ENCODE peak calls at places on chromosomes 2 and 18, in four cellular contexts. M, I, K and X are unnamed samples.

GRCh38 chr18:8615397-8616025 is 6.3 kb downstream of the RAB12 start:
- DNase-seq in M (peak), I (no peak), K (no peak), X (peak)

GRCh38 chr18:32441536-32441935 is 29.1 kb downstream of the GAREM1 start:
- DNase-seq in K (no peak), I (no peak), M (peak), X (no peak)

GRCh38 chr2:237154050-237154638 is 68.5 kb downstream of the COPS8 start:
- DNase-seq in I (peak), K (no peak), M (peak), X (no peak)

GRCh38 chr2:74458957-74459290 is 686 bp downstream of the WBP1 start:
- DNase-seq in K (no peak), M (no peak), I (no peak), X (no peak)

GRCh38 chr2:851078-851477 is 99.6 kb upstream of the SNTG2 start:
- DNase-seq in K (no peak), M (no peak), I (no peak), X (no peak)

GRCh38 chr18:23311346-23312103 is 141.6 kb upstream of the RIOK3 start:
- DNase-seq in K (no peak), M (peak), I (no peak), X (peak)

GRCh38 chr2:43328157-43328556 is 101.8 kb upstream of the ZFP36L2 start:
- DNase-seq in K (no peak), I (no peak), M (no peak), X (no peak)

GRCh38 chr2:102076512-102076911 is 66.0 kb upstream of the IL1R1 start:
- DNase-seq in M (no peak), I (no peak), K (no peak), X (no peak)

GRCh38 chr18:23352042-23352441 is 101.0 kb upstream of the RIOK3 start:
- DNase-seq in M (no peak), K (no peak), I (no peak), X (no peak)

GRCh38 chr18:75844102-75844604 is 416.6 kb upstream of the SMIM21 start:
- DNase-seq in I (peak), M (no peak), K (no peak), X (no peak)

GRCh38 chr2:193963472-193964119 is 1693.4 kb upstream of the SLC39A10 start:
- DNase-seq in K (no peak), M (peak), I (peak), X (no peak)

GRCh38 chr2:146985753-146986152 is 859.1 kb upstream of the ACVR2A start:
- DNase-seq in K (no peak), M (peak), I (no peak), X (no peak)

GRCh38 chr18:39939209-39939608 is 2015.8 kb upstream of the PIK3C3 start:
- DNase-seq in I (no peak), K (no peak), M (no peak), X (no peak)

GRCh38 chr2:197307933-197308521 is 2.6 kb downstream of the ANKRD44 start:
- DNase-seq in I (no peak), M (no peak), K (no peak), X (no peak)
- H3K4me3 ChIP-seq in I (no peak), M (no peak), K (no peak), X (no peak)

GRCh38 chr18:54616220-54616848 is 25.3 kb downstream of the DYNAP start:
- DNase-seq in M (no peak), I (peak), K (no peak), X (no peak)

GRCh38 chr18:54608008-54608642 is 17.1 kb downstream of the DYNAP start:
- DNase-seq in K (no peak), I (no peak), M (peak), X (no peak)

GRCh38 chr18:54612237-54612636 is 21.2 kb downstream of the DYNAP start:
- DNase-seq in I (no peak), M (peak), K (no peak), X (no peak)

GRCh38 chr18:54611819-54612218 is 20.8 kb downstream of the DYNAP start:
- DNase-seq in M (no peak), K (no peak), I (no peak), X (no peak)

GRCh38 chr18:54613174-54613573 is 22.1 kb downstream of the DYNAP start:
- DNase-seq in I (no peak), M (no peak), K (no peak), X (no peak)
- H3K4me3 ChIP-seq in I (no peak), M (no peak), K (no peak), X (no peak)

DNA sequence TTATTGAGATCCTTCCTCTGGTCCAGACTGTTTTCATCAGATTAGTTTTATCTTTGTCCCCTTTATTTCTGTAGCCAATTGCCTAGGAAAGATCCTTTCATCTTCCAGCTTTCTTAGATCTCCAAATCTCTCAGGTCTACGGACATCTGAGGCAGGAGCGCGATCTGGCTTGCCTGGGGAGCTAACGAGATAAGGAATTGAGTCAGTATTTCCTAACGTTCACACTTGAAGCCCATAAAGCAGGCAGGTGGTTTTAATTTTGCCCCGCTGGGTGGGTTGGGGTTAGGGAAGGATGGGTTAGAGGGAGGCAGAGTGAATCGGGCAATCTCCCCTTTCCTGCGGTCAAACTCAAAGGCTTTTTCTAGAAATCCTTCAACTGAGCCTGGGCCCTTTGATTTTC is 729 bp upstream of the TTLL4 start:
- DNase-seq in I (no peak), M (no peak), K (no peak), X (peak)
- H3K4me3 ChIP-seq in I (peak), M (no peak), K (peak), X (no peak)

GRCh38 chr2:210478661-210479060 is 2.1 kb upstream of the LANCL1 start:
- DNase-seq in K (no peak), I (no peak), M (no peak), X (no peak)

GRCh38 chr2:210476194-210477128 is at the start of gene LANCL1:
- DNase-seq in I (peak), M (peak), K (peak), X (peak)

GRCh38 chr2:210475726-210476125 is 833 bp downstream of the LANCL1 start:
- DNase-seq in I (no peak), K (no peak), M (no peak), X (no peak)

GRCh38 chr2:210480079-210480478 is 3.5 kb upstream of the LANCL1 start:
- DNase-seq in K (no peak), M (no peak), I (no peak), X (no peak)

GRCh38 chr2:210477496-210477895 is 937 bp upstream of the LANCL1 start:
- DNase-seq in I (peak), K (no peak), M (peak), X (peak)
- H3K4me3 ChIP-seq in I (peak), K (peak), M (peak), X (peak)

GRCh38 chr2:96106991-96107882 is 9.1 kb downstream of the ADRA2B start:
- DNase-seq in K (no peak), M (no peak), I (peak), X (no peak)

GRCh38 chr2:96109931-96110511 is 6.3 kb downstream of the ADRA2B start:
- DNase-seq in M (no peak), I (peak), K (no peak), X (no peak)

GRCh38 chr2:96105994-96106393 is 10.4 kb downstream of the ADRA2B start:
- DNase-seq in K (no peak), I (no peak), M (no peak), X (no peak)

GRCh38 chr2:96108578-96109561 is 7.5 kb downstream of the ADRA2B start:
- DNase-seq in K (peak), I (peak), M (peak), X (no peak)

DNA sequence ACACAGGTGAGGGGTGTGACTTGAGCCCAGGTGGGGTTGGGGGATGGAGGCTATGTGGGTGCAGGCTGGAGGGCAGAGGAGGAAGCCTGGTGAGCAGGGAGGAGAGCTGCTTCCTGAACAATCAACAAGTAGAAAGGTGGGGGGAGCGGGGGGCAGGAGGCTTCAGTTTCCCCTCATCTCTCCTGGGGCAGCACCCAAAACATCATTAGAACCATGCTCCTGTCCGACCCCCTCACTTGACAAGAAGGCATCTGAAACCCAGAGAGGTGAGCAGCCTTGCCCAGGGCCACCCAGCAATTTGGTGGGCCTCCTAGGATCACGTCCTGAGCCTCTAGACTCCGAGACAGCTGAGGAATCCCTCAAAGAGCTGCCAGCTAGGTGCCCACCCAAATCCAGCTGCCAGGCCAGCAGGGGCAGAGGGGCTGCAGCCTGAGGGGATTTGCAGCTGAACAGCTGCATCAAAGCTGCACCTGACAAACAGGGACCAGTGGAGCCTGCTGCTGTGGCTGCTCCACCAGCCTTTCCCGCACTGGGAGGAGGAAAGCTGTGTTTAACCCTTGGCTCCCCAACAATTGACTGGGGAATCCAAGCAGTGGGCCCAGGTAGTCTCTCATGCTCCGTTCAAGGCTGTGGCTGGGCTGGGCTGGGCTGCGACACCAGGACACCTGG is 8.4 kb downstream of the ADRA2B start:
- DNase-seq in K (no peak), I (peak), M (no peak), X (no peak)
- H3K4me3 ChIP-seq in K (no peak), I (no peak), M (no peak), X (no peak)